ENCODE peak calls at places on chromosomes 6 and 20, in six cellular contexts. One of them, this sample, is unnamed.
A peak's percentile ranks its signal among the peaks of the same experiment; 100 is the strongest.

GRCh38 chr20:12201289-12201991 is 283.7 kb downstream of the BTBD3 start:
- DNase-seq in NCI-H1092: no peak
- DNase-seq in non-pigmented ciliary epithelial cell: peak; percentile 22
- DNase-seq in epithelial cell of prostate: no peak
- DNase-seq in CD8-positive, alpha-beta T cell: no peak
- DNase-seq in occipital lobe: no peak
- DNase-seq in this sample: no peak

GRCh38 chr20:41645372-41645771 is 27.2 kb upstream of the CHD6 start:
- DNase-seq in NCI-H1092: no peak
- DNase-seq in non-pigmented ciliary epithelial cell: no peak
- DNase-seq in epithelial cell of prostate: peak; percentile 50
- DNase-seq in CD8-positive, alpha-beta T cell: no peak
- DNase-seq in occipital lobe: no peak
- DNase-seq in this sample: no peak

GRCh38 chr6:143125896-143126573 is 65.3 kb downstream of the AIG1 start:
- DNase-seq in NCI-H1092: no peak
- DNase-seq in non-pigmented ciliary epithelial cell: no peak
- DNase-seq in epithelial cell of prostate: no peak
- DNase-seq in CD8-positive, alpha-beta T cell: no peak
- DNase-seq in occipital lobe: no peak
- DNase-seq in this sample: no peak

GRCh38 chr20:19047040-19047950 is 165.1 kb upstream of the SLC24A3 start:
- DNase-seq in NCI-H1092: no peak
- DNase-seq in non-pigmented ciliary epithelial cell: no peak
- DNase-seq in epithelial cell of prostate: peak; percentile 89
- DNase-seq in CD8-positive, alpha-beta T cell: no peak
- DNase-seq in occipital lobe: no peak
- DNase-seq in this sample: no peak

GRCh38 chr6:44855562-44856494 is 468.3 kb downstream of the CDC5L start:
- DNase-seq in NCI-H1092: no peak
- DNase-seq in non-pigmented ciliary epithelial cell: peak; percentile 35
- DNase-seq in epithelial cell of prostate: no peak
- DNase-seq in CD8-positive, alpha-beta T cell: no peak
- DNase-seq in occipital lobe: no peak
- DNase-seq in this sample: no peak

GRCh38 chr6:14310955-14311354 is 193.4 kb downstream of the CD83 start:
- DNase-seq in NCI-H1092: no peak
- DNase-seq in non-pigmented ciliary epithelial cell: no peak
- DNase-seq in epithelial cell of prostate: no peak
- DNase-seq in CD8-positive, alpha-beta T cell: no peak
- DNase-seq in occipital lobe: no peak
- DNase-seq in this sample: no peak

GRCh38 chr20:23445596-23446217 is 6.2 kb downstream of the CSTL1 start:
- DNase-seq in NCI-H1092: no peak
- DNase-seq in non-pigmented ciliary epithelial cell: peak; percentile 78
- DNase-seq in epithelial cell of prostate: peak; percentile 50
- DNase-seq in CD8-positive, alpha-beta T cell: no peak
- DNase-seq in occipital lobe: no peak
- DNase-seq in this sample: no peak

GRCh38 chr6:11200356-11200755 is 32.1 kb downstream of the NEDD9 start:
- DNase-seq in NCI-H1092: no peak
- DNase-seq in non-pigmented ciliary epithelial cell: no peak
- DNase-seq in epithelial cell of prostate: no peak
- DNase-seq in CD8-positive, alpha-beta T cell: no peak
- DNase-seq in occipital lobe: no peak
- DNase-seq in this sample: no peak

GRCh38 chr6:35173068-35174042 is 32.2 kb upstream of the TCP11 start:
- DNase-seq in NCI-H1092: no peak
- DNase-seq in non-pigmented ciliary epithelial cell: no peak
- DNase-seq in epithelial cell of prostate: no peak
- DNase-seq in CD8-positive, alpha-beta T cell: no peak
- DNase-seq in occipital lobe: no peak
- DNase-seq in this sample: no peak

This sample was measured in head of caudate nucleus.